ENCODE peak calls at places on chromosomes 3 and 15, in four cellular contexts. U, C, N and Y are unnamed samples.

GRCh38 chr15:59687831-59688230 is 1.3 kb downstream of the BNIP2 start:
- DNase-seq in C (no peak), N (peak), U (no peak), Y (no peak)

GRCh38 chr3:49120096-49120437 is 556 bp downstream of the USP19 start:
- DNase-seq in U (no peak), C (no peak), N (no peak), Y (no peak)

GRCh38 chr3:160163259-160163878 is 61.9 kb upstream of the C3orf80 start:
- DNase-seq in U (no peak), N (peak), C (no peak), Y (no peak)

GRCh38 chr15:34644061-34644460 is 60.6 kb upstream of the GOLGA8B start:
- DNase-seq in C (no peak), N (peak), U (no peak), Y (no peak)

GRCh38 chr15:88982304-88982945 is 69.2 kb upstream of the MFGE8 start:
- DNase-seq in C (peak), U (peak), N (no peak), Y (peak)

GRCh38 chr15:79970921-79971434 is at the start of gene BCL2A1:
- DNase-seq in N (peak), U (no peak), C (no peak), Y (peak)

GRCh38 chr3:151371531-151371930 is 13.0 kb downstream of the P2RY12 start:
- DNase-seq in N (no peak), C (no peak), U (no peak), Y (no peak)

GRCh38 chr15:72782274-72782992 is 1.1 kb downstream of the ADPGK start:
- DNase-seq in U (no peak), N (no peak), C (no peak), Y (no peak)

GRCh38 chr3:51371943-51372557 is 13.0 kb upstream of the MANF start:
- DNase-seq in C (no peak), U (no peak), N (peak), Y (peak)

GRCh38 chr3:126554560-126555525 is 3.9 kb downstream of the C3orf22 start:
- DNase-seq in C (no peak), N (no peak), U (no peak), Y (no peak)

GRCh38 chr3:52070724-52071621 is 14.6 kb upstream of the DUSP7 start:
- DNase-seq in U (peak), N (no peak), C (peak), Y (no peak)

GRCh38 chr3:53320697-53321096 is 26.6 kb downstream of the DCP1A start:
- DNase-seq in U (peak), C (no peak), N (peak), Y (no peak)

GRCh38 chr3:193754719-193755118 is 161.7 kb downstream of the OPA1 start:
- DNase-seq in C (no peak), U (no peak), N (no peak), Y (no peak)

GRCh38 chr15:66515901-66516322 is 10.8 kb downstream of the ZWILCH start:
- DNase-seq in N (no peak), U (no peak), C (no peak), Y (no peak)

GRCh38 chr15:45435124-45435903 is 57.0 kb upstream of the GATM start:
- DNase-seq in N (no peak), C (no peak), U (no peak), Y (no peak)

GRCh38 chr15:75732809-75733451 is 20.3 kb upstream of the CSPG4 start:
- DNase-seq in U (peak), N (peak), C (peak), Y (no peak)

GRCh38 chr3:9067352-9067975 is 104.2 kb upstream of the RAD18 start:
- DNase-seq in N (peak), U (peak), C (no peak), Y (peak)

GRCh38 chr3:115646027-115646690 is 22.8 kb downstream of the GAP43 start:
- DNase-seq in C (no peak), N (no peak), U (no peak), Y (no peak)

GRCh38 chr3:195123196-195123805 is 147.7 kb downstream of the XXYLT1 start:
- DNase-seq in N (no peak), U (no peak), C (no peak), Y (no peak)

GRCh38 chr15:48144889-48145288 is 24.1 kb downstream of the SLC24A5 start:
- DNase-seq in C (no peak), U (no peak), N (no peak), Y (no peak)

GRCh38 chr3:55364426-55364825 is 122.7 kb downstream of the WNT5A start:
- DNase-seq in C (no peak), N (no peak), U (no peak), Y (no peak)

GRCh38 chr3:3334456-3334855 is 155.0 kb upstream of the CRBN start:
- DNase-seq in C (no peak), N (no peak), U (no peak), Y (no peak)

GRCh38 chr15:85394552-85395333 is 14.3 kb downstream of the AKAP13 start:
- DNase-seq in C (no peak), N (no peak), U (no peak), Y (no peak)

GRCh38 chr3:194951931-194952572 is 266.4 kb downstream of the FAM43A start:
- DNase-seq in C (no peak), U (no peak), N (no peak), Y (no peak)

GRCh38 chr3:7788881-7789280 is 712.7 kb upstream of the LMCD1 start:
- DNase-seq in C (no peak), U (no peak), N (peak), Y (no peak)

GRCh38 chr15:70964058-70964457 is 71.4 kb downstream of the LRRC49 start:
- DNase-seq in C (no peak), U (no peak), N (no peak), Y (no peak)

GRCh38 chr3:152834354-152835310 is at the start of gene P2RY1:
- DNase-seq in C (peak), N (peak), U (peak), Y (peak)

GRCh38 chr3:64945171-64945684 is 257.4 kb upstream of the ADAMTS9 start:
- DNase-seq in C (no peak), N (no peak), U (peak), Y (no peak)

GRCh38 chr15:34370129-34370528 is 3.1 kb upstream of the LPCAT4 start:
- DNase-seq in U (no peak), N (no peak), C (no peak), Y (no peak)

GRCh38 chr15:58771621-58772235 is 626 bp downstream of the MINDY2 start:
- DNase-seq in N (peak), C (peak), U (peak), Y (no peak)

DNA sequence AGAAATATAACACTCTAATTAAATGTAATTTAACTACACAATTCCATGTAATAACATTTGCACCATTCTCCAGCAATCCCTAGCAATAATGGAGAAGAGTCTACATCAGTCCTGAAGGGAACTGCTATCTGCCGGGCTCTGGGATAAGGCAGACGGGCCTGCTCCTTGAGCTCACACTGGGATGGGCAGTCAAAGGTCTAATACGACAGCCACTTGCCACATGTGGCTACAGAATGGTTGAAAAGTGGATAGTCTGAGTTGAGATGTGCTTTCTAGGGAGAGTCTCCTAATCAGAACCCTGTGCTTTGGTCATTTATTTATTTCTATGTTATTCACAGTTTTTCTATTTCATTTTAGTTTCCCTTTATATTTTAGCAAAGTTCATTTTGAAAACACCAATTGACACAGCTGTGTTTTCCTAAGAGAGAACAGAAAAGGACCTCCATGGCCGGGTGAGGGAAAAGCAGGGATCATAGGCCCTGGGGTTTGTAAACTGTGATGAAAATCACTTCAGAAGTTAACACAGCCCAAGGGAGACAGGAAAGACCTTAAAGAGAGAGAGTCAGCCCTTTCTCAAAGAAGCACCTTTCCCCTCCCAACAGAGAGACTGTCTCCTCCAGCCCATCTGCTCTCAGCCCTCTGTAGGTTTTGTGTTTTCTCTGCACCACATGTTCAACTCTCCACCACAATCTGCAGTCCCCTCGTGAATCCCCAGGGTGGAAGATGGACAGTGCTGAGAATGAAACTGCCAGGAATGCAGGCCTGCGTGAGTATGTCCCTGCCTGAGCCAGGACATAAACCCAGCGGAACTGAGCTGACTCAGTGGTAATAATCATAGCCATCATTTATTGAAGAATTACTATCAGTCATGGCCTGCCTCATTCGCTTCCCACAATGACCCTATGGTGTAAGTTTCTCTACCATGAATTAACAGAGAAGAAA is 11.6 kb downstream of the FSIP1 start:
- DNase-seq in N (no peak), U (no peak), C (no peak), Y (no peak)
- H3K4me3 ChIP-seq in N (no peak), U (no peak), C (no peak), Y (no peak)

GRCh38 chr3:148694116-148694515 is 3.6 kb upstream of the AGTR1 start:
- DNase-seq in U (no peak), C (no peak), N (no peak), Y (no peak)
- TF ChIP-seq CTCF in U (no peak), C (no peak), N (no peak), Y (no peak)

DNA sequence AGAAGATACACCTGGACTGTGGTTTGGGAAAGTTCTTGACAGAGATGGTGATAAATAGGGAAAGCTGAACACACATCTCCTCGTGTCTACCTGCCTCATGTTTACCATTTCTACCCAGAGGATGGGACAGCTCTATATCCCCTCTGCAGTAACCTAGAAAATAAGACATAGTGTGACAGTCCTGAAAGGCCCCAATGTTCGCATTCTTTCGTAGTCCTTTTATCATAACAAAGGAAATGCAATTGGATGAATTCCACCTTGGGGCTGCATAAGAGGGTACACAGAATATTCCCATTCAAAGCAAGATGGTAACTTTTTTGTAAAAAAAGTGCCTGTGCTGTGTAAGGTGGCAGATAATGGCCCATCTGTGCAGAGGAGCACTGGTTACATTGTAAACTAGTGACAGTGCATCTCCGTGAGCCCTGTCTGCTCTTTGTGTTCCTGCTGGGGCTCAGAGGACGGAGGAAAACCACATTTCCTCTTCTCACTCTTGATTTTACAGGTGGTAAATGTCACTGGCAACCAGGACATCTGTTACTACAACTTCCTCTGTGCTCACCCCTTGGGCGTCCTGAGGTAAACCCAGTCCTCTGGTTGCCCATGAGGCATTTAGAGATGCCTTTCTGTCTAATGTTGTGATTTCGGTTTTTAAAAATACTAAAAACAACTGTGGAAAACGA is 74.3 kb downstream of the SIDT1 start:
- DNase-seq in C (no peak), N (no peak), U (no peak), Y (no peak)
- H3K4me3 ChIP-seq in C (no peak), N (no peak), U (no peak), Y (no peak)

GRCh38 chr3:13674538-13675185 is 125.7 kb downstream of the FBLN2 start:
- DNase-seq in N (no peak), U (no peak), C (no peak), Y (no peak)
- TF ChIP-seq CTCF in N (no peak), U (no peak), C (no peak), Y (no peak)

DNA sequence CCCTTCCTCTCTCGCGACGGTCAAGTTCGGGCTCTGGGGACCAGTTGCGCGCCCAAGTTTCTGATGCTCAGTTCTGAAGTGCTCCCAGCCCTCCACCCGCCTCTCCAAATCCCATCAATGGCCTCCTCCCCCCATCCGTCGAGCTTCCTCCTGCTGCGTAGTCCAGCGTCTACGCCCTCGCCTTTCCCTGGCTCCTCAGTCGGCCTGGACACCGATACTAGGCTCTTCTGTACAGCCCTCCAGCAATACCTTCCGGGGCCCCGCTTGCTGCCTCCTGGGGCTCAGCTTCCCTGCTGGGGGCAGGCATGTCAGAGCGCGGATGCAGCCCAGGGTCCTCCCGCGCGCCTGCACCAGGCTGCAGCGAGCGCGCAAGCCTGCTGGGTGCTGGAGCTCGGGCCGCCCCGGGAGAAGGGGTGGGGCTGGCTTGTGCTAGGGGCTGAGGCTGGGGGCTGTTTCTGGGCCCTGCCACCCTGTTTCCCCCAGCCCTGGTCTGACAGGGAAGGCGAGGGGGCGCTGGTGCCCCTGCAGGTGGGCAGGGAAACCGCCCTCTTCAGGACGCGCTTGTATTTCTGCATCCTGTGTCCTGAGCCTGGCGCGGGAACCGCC is 353.3 kb upstream of the SUCLG2 start:
- DNase-seq in U (no peak), N (no peak), C (no peak), Y (no peak)
- H3K4me3 ChIP-seq in U (peak), N (no peak), C (peak), Y (peak)

GRCh38 chr3:100590840-100591147 is 18.6 kb upstream of the ADGRG7 start:
- DNase-seq in U (no peak), N (no peak), C (no peak), Y (no peak)
- TF ChIP-seq CTCF in U (peak), N (no peak), C (no peak), Y (no peak)

GRCh38 chr15:38886315-38887163 is 321.9 kb upstream of the RASGRP1 start:
- DNase-seq in N (peak), C (no peak), U (no peak), Y (peak)
- H3K4me3 ChIP-seq in N (no peak), C (no peak), U (no peak), Y (no peak)

GRCh38 chr3:73772076-73772475 is 147.3 kb upstream of the PDZRN3 start:
- DNase-seq in U (no peak), N (no peak), C (no peak), Y (no peak)

GRCh38 chr3:73772599-73772998 is 147.9 kb upstream of the PDZRN3 start:
- DNase-seq in U (no peak), N (no peak), C (no peak), Y (no peak)

GRCh38 chr3:73765878-73766564 is 141.3 kb upstream of the PDZRN3 start:
- DNase-seq in U (peak), N (peak), C (no peak), Y (no peak)

GRCh38 chr3:73766599-73767378 is 142.0 kb upstream of the PDZRN3 start:
- DNase-seq in C (no peak), N (peak), U (peak), Y (no peak)

GRCh38 chr3:73768594-73769308 is 144.0 kb upstream of the PDZRN3 start:
- DNase-seq in C (no peak), U (no peak), N (no peak), Y (no peak)
- TF ChIP-seq CTCF in C (no peak), U (no peak), N (no peak), Y (peak)

GRCh38 chr15:83830381-83830780 is 176.5 kb downstream of the ADAMTSL3 start:
- DNase-seq in N (no peak), C (no peak), U (no peak), Y (no peak)
- H3K4me3 ChIP-seq in N (no peak), C (no peak), U (no peak), Y (no peak)

GRCh38 chr15:77495806-77496589 is 75.3 kb downstream of the HMG20A start:
- DNase-seq in N (no peak), C (peak), U (peak), Y (no peak)

GRCh38 chr15:77496710-77497107 is 76.0 kb downstream of the HMG20A start:
- DNase-seq in U (peak), N (peak), C (peak), Y (peak)

GRCh38 chr15:77499087-77499765 is 78.5 kb downstream of the HMG20A start:
- DNase-seq in C (no peak), U (no peak), N (no peak), Y (no peak)

GRCh38 chr15:77497942-77498361 is 77.3 kb downstream of the HMG20A start:
- DNase-seq in N (no peak), C (no peak), U (peak), Y (no peak)

DNA sequence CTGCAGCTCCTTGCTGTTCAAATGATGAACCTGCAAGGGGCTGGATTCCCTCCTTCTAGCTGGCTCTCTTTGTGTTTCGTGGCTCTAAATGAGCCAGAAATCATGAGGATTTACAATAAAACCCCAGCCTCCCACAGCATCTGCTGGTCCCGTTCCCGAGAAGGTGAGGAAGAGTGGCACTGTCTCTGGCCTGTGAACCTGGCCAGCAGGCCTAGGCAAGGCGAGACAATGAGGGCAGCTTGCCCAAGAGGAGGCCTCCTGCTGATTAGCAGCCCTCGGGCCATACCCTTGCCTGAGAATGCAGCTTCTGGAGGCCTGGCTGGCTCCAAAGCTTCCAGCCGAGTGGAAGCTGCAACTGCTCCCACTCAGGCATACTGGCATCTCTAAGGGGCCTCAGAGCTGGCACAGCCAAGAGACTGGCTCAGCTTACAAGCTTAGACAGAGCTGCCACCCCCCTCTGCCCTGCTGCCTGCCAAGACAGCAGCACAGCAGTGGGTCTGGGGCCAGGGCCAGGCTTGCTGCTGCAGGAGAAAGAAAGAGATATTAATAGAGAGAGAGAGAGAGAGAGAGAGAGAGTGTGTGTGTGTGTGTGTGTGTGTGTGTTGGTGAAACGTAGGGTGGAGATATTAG is 76.5 kb downstream of the HMG20A start:
- DNase-seq in C (peak), U (peak), N (no peak), Y (no peak)
- TF ChIP-seq CTCF in C (peak), U (peak), N (no peak), Y (no peak)